ENCODE peak calls at places on chromosomes 1 and 21, in six cellular contexts. One of them, this sample, is unnamed.

GRCh38 chr1:156154317-156154749 is 948 bp downstream of the SEMA4A start:
- DNase-seq in cardiac muscle cell: no peak
- DNase-seq in SJSA1: no peak
- DNase-seq in WERI-Rb-1: no peak
- DNase-seq in HAP-1: no peak
- DNase-seq in MM.1S: peak; percentile 95
- DNase-seq in this sample: no peak

GRCh38 chr1:21302747-21303715 is 12.8 kb upstream of the ECE1 start:
- DNase-seq in cardiac muscle cell: peak; percentile 83
- DNase-seq in SJSA1: peak; percentile 61
- DNase-seq in WERI-Rb-1: peak; percentile 20
- DNase-seq in HAP-1: no peak
- DNase-seq in MM.1S: no peak
- DNase-seq in this sample: peak; percentile 67

GRCh38 chr1:231126181-231126580 is 35.7 kb upstream of the TRIM67 start:
- DNase-seq in cardiac muscle cell: no peak
- DNase-seq in SJSA1: no peak
- DNase-seq in WERI-Rb-1: no peak
- DNase-seq in HAP-1: no peak
- DNase-seq in MM.1S: no peak
- DNase-seq in this sample: no peak

GRCh38 chr1:225242611-225243010 is 185.2 kb downstream of the LBR start:
- DNase-seq in cardiac muscle cell: no peak
- DNase-seq in SJSA1: no peak
- DNase-seq in WERI-Rb-1: no peak
- DNase-seq in HAP-1: no peak
- DNase-seq in MM.1S: no peak
- DNase-seq in this sample: no peak

GRCh38 chr1:116258668-116259419 is 114.2 kb upstream of the ATP1A1 start:
- DNase-seq in cardiac muscle cell: no peak
- DNase-seq in SJSA1: no peak
- DNase-seq in WERI-Rb-1: no peak
- DNase-seq in HAP-1: no peak
- DNase-seq in MM.1S: no peak
- DNase-seq in this sample: no peak

GRCh38 chr1:202234331-202235002 is 40.9 kb downstream of the LGR6 start:
- DNase-seq in cardiac muscle cell: no peak
- DNase-seq in SJSA1: peak; percentile 73
- DNase-seq in WERI-Rb-1: no peak
- DNase-seq in HAP-1: no peak
- DNase-seq in MM.1S: no peak
- DNase-seq in this sample: peak; percentile 50

GRCh38 chr1:110200190-110200589 is 9.9 kb upstream of the KCNC4 start:
- DNase-seq in cardiac muscle cell: no peak
- DNase-seq in SJSA1: no peak
- DNase-seq in WERI-Rb-1: no peak
- DNase-seq in HAP-1: no peak
- DNase-seq in MM.1S: no peak
- DNase-seq in this sample: no peak

GRCh38 chr1:20202166-20202565 is 15.8 kb upstream of the PLA2G2C start:
- DNase-seq in cardiac muscle cell: no peak
- DNase-seq in SJSA1: no peak
- DNase-seq in WERI-Rb-1: no peak
- DNase-seq in HAP-1: no peak
- DNase-seq in MM.1S: no peak
- DNase-seq in this sample: no peak

GRCh38 chr1:114352797-114353196 is 158.2 kb downstream of the TRIM33 start:
- DNase-seq in cardiac muscle cell: peak; percentile 69
- DNase-seq in SJSA1: no peak
- DNase-seq in WERI-Rb-1: peak; percentile 89
- DNase-seq in HAP-1: no peak
- DNase-seq in MM.1S: no peak
- DNase-seq in this sample: no peak

GRCh38 chr1:218754477-218754876 is 409.3 kb downstream of the TGFB2 start:
- DNase-seq in cardiac muscle cell: no peak
- DNase-seq in SJSA1: no peak
- DNase-seq in WERI-Rb-1: no peak
- DNase-seq in HAP-1: no peak
- DNase-seq in MM.1S: peak; percentile 16
- DNase-seq in this sample: no peak

GRCh38 chr1:63949965-63950364 is 176.1 kb downstream of the ROR1 start:
- DNase-seq in cardiac muscle cell: peak; percentile 63
- DNase-seq in SJSA1: no peak
- DNase-seq in WERI-Rb-1: no peak
- DNase-seq in HAP-1: no peak
- DNase-seq in MM.1S: no peak
- DNase-seq in this sample: peak; percentile 79

GRCh38 chr1:166999090-166999489 is 10.0 kb downstream of the MAEL start:
- DNase-seq in cardiac muscle cell: peak; percentile 42
- DNase-seq in SJSA1: no peak
- DNase-seq in WERI-Rb-1: no peak
- DNase-seq in HAP-1: no peak
- DNase-seq in MM.1S: no peak
- DNase-seq in this sample: no peak

GRCh38 chr1:155327981-155328380 is 7.3 kb downstream of the RUSC1 start:
- DNase-seq in cardiac muscle cell: no peak
- DNase-seq in SJSA1: no peak
- DNase-seq in WERI-Rb-1: no peak
- DNase-seq in HAP-1: no peak
- DNase-seq in MM.1S: no peak
- DNase-seq in this sample: no peak

GRCh38 chr1:32946413-32946812 is 18.2 kb downstream of the RNF19B start:
- DNase-seq in cardiac muscle cell: no peak
- DNase-seq in SJSA1: no peak
- DNase-seq in WERI-Rb-1: no peak
- DNase-seq in HAP-1: peak; percentile 24
- DNase-seq in MM.1S: no peak
- DNase-seq in this sample: no peak

GRCh38 chr1:178465011-178465410 is 31.8 kb downstream of the CLEC20A start:
- DNase-seq in cardiac muscle cell: peak; percentile 34
- DNase-seq in SJSA1: no peak
- DNase-seq in WERI-Rb-1: no peak
- DNase-seq in HAP-1: no peak
- DNase-seq in MM.1S: no peak
- DNase-seq in this sample: peak; percentile 75

GRCh38 chr1:90114521-90115141 is 119.7 kb downstream of the ZNF326 start:
- DNase-seq in cardiac muscle cell: peak; percentile 65
- DNase-seq in SJSA1: peak; percentile 30
- DNase-seq in WERI-Rb-1: no peak
- DNase-seq in HAP-1: peak; percentile 65
- DNase-seq in MM.1S: peak; percentile 62
- DNase-seq in this sample: peak; percentile 82

GRCh38 chr1:201252833-201253810 is 30.2 kb upstream of the PKP1 start:
- DNase-seq in cardiac muscle cell: no peak
- DNase-seq in SJSA1: no peak
- DNase-seq in WERI-Rb-1: peak; percentile 83
- DNase-seq in HAP-1: no peak
- DNase-seq in MM.1S: peak; percentile 3
- DNase-seq in this sample: no peak

GRCh38 chr1:203592728-203593127 is 33.9 kb upstream of the ATP2B4 start:
- DNase-seq in cardiac muscle cell: peak; percentile 92
- DNase-seq in SJSA1: no peak
- DNase-seq in WERI-Rb-1: no peak
- DNase-seq in HAP-1: no peak
- DNase-seq in MM.1S: no peak
- DNase-seq in this sample: no peak

GRCh38 chr1:9292361-9293240 is at the start of gene SPSB1:
- DNase-seq in cardiac muscle cell: peak; percentile 88
- DNase-seq in SJSA1: peak; percentile 46
- DNase-seq in WERI-Rb-1: peak; percentile 69
- DNase-seq in HAP-1: peak; percentile 73
- DNase-seq in MM.1S: peak; percentile 71
- DNase-seq in this sample: peak; percentile 91

GRCh38 chr1:152728986-152729385 is 21.0 kb downstream of the LCE4A start:
- DNase-seq in cardiac muscle cell: no peak
- DNase-seq in SJSA1: no peak
- DNase-seq in WERI-Rb-1: no peak
- DNase-seq in HAP-1: no peak
- DNase-seq in MM.1S: no peak
- DNase-seq in this sample: no peak
- H3K9me3 ChIP-seq in cardiac muscle cell: no peaks in the 10 kb centered on the region
- H3K9me3 ChIP-seq in SJSA1: no peaks in the 10 kb centered on the region
- H3K9me3 ChIP-seq in WERI-Rb-1: peaks cover 2% of the 10 kb centered on the region
- H3K9me3 ChIP-seq in HAP-1: no peaks in the 10 kb centered on the region
- H3K9me3 ChIP-seq in MM.1S: no peaks in the 10 kb centered on the region
- H3K9me3 ChIP-seq in this sample: no peaks in the 10 kb centered on the region

GRCh38 chr21:36873511-36873910 is 93.0 kb downstream of the HLCS start:
- DNase-seq in cardiac muscle cell: no peak
- DNase-seq in SJSA1: no peak
- DNase-seq in WERI-Rb-1: no peak
- DNase-seq in HAP-1: no peak
- DNase-seq in MM.1S: no peak
- DNase-seq in this sample: no peak

GRCh38 chr21:36881223-36881622 is 85.2 kb downstream of the HLCS start:
- DNase-seq in cardiac muscle cell: peak; percentile 31
- DNase-seq in SJSA1: peak; percentile 95
- DNase-seq in WERI-Rb-1: no peak
- DNase-seq in HAP-1: no peak
- DNase-seq in MM.1S: no peak
- DNase-seq in this sample: peak; percentile 68

GRCh38 chr21:36874665-36875064 is 91.8 kb downstream of the HLCS start:
- DNase-seq in cardiac muscle cell: no peak
- DNase-seq in SJSA1: no peak
- DNase-seq in WERI-Rb-1: no peak
- DNase-seq in HAP-1: no peak
- DNase-seq in MM.1S: no peak
- DNase-seq in this sample: no peak

GRCh38 chr21:36879827-36880226 is 86.6 kb downstream of the HLCS start:
- DNase-seq in cardiac muscle cell: no peak
- DNase-seq in SJSA1: no peak
- DNase-seq in WERI-Rb-1: no peak
- DNase-seq in HAP-1: no peak
- DNase-seq in MM.1S: no peak
- DNase-seq in this sample: no peak

GRCh38 chr21:36877741-36878140 is 88.7 kb downstream of the HLCS start:
- DNase-seq in cardiac muscle cell: no peak
- DNase-seq in SJSA1: no peak
- DNase-seq in WERI-Rb-1: no peak
- DNase-seq in HAP-1: no peak
- DNase-seq in MM.1S: no peak
- DNase-seq in this sample: no peak
- H3K36me3 ChIP-seq in cardiac muscle cell: no peaks in the 10 kb centered on the region
- H3K36me3 ChIP-seq in SJSA1: peaks cover 8% of the 10 kb centered on the region
- H3K36me3 ChIP-seq in WERI-Rb-1: peaks cover 2% of the 10 kb centered on the region
- H3K36me3 ChIP-seq in HAP-1: no peaks in the 10 kb centered on the region
- H3K36me3 ChIP-seq in MM.1S: no peaks in the 10 kb centered on the region
- H3K36me3 ChIP-seq in this sample: no peaks in the 10 kb centered on the region

GRCh38 chr1:77179632-77180031 is 39.6 kb downstream of the PIGK start:
- DNase-seq in cardiac muscle cell: no peak
- DNase-seq in SJSA1: no peak
- DNase-seq in WERI-Rb-1: no peak
- DNase-seq in HAP-1: no peak
- DNase-seq in MM.1S: no peak
- DNase-seq in this sample: no peak
- H3K9me3 ChIP-seq in cardiac muscle cell: no peaks in the 10 kb centered on the region
- H3K9me3 ChIP-seq in SJSA1: peaks cover 5% of the 10 kb centered on the region
- H3K9me3 ChIP-seq in WERI-Rb-1: peaks cover 16% of the 10 kb centered on the region
- H3K9me3 ChIP-seq in HAP-1: peaks cover 5% of the 10 kb centered on the region
- H3K9me3 ChIP-seq in MM.1S: no peaks in the 10 kb centered on the region
- H3K9me3 ChIP-seq in this sample: peaks cover 31% of the 10 kb centered on the region

DNA sequence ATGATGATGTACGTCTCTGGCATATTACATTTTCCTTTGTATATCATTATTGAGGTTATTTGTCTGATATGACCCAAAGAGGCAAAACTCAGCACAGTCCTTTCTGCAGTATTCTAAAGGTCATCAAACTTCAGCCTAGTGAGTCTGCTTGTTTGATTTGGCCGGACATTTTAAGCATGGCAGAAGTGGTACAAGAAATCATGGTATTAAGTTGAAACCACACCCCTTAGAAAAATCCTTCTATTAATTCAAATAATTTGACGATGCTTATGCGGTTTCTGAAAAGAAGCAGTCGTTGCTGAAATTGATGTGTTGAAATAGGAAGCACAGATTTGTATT is 5.1 kb downstream of the ETS2 start:
- DNase-seq in cardiac muscle cell: no peak
- DNase-seq in SJSA1: no peak
- DNase-seq in WERI-Rb-1: no peak
- DNase-seq in HAP-1: no peak
- DNase-seq in MM.1S: no peak
- DNase-seq in this sample: no peak
- H3K36me3 ChIP-seq in cardiac muscle cell: peaks cover 24% of the 10 kb centered on the region
- H3K36me3 ChIP-seq in SJSA1: peaks cover 88% of the 10 kb centered on the region
- H3K36me3 ChIP-seq in WERI-Rb-1: peaks cover 37% of the 10 kb centered on the region
- H3K36me3 ChIP-seq in HAP-1: peaks cover 43% of the 10 kb centered on the region
- H3K36me3 ChIP-seq in MM.1S: no peaks in the 10 kb centered on the region
- H3K36me3 ChIP-seq in this sample: peaks cover 39% of the 10 kb centered on the region

GRCh38 chr1:54956726-54957125 is 23.7 kb upstream of the TMEM61 start:
- DNase-seq in cardiac muscle cell: no peak
- DNase-seq in SJSA1: no peak
- DNase-seq in WERI-Rb-1: no peak
- DNase-seq in HAP-1: no peak
- DNase-seq in MM.1S: no peak
- DNase-seq in this sample: no peak
- H3K9me3 ChIP-seq in cardiac muscle cell: no peaks in the 10 kb centered on the region
- H3K9me3 ChIP-seq in SJSA1: peaks cover 5% of the 10 kb centered on the region
- H3K9me3 ChIP-seq in WERI-Rb-1: peaks cover 4% of the 10 kb centered on the region
- H3K9me3 ChIP-seq in HAP-1: peaks cover 4% of the 10 kb centered on the region
- H3K9me3 ChIP-seq in MM.1S: no peaks in the 10 kb centered on the region
- H3K9me3 ChIP-seq in this sample: peaks cover 25% of the 10 kb centered on the region

DNA sequence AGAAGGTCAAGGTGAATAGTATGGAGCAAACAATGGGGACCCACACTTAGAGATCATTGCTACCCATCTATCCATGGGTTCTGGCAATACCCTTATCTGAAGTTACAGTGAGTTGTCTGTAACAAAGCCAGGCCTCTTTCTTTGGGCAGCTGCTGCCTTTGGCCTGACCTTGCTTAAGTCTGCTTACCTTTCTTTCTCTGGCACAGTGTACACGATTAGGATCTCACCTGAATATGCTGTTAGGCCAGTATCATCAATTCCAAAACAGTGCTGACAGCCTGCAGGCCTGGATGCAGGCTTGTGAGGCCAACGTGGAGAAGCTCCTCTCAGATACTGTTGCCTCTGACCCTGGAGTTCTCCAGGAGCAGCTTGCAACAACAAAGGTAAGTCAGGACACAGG is 132.9 kb upstream of the BMP8A start:
- DNase-seq in cardiac muscle cell: no peak
- DNase-seq in SJSA1: no peak
- DNase-seq in WERI-Rb-1: no peak
- DNase-seq in HAP-1: no peak
- DNase-seq in MM.1S: no peak
- DNase-seq in this sample: no peak
- H3K36me3 ChIP-seq in cardiac muscle cell: peaks cover 93% of the 10 kb centered on the region
- H3K36me3 ChIP-seq in SJSA1: peaks cover 91% of the 10 kb centered on the region
- H3K36me3 ChIP-seq in WERI-Rb-1: peaks cover 87% of the 10 kb centered on the region
- H3K36me3 ChIP-seq in HAP-1: no peaks in the 10 kb centered on the region
- H3K36me3 ChIP-seq in MM.1S: peaks cover 34% of the 10 kb centered on the region
- H3K36me3 ChIP-seq in this sample: peaks cover 85% of the 10 kb centered on the region

GRCh38 chr1:152566681-152567080 is at the start of gene LCE3E:
- DNase-seq in cardiac muscle cell: no peak
- DNase-seq in SJSA1: no peak
- DNase-seq in WERI-Rb-1: no peak
- DNase-seq in HAP-1: no peak
- DNase-seq in MM.1S: no peak
- DNase-seq in this sample: no peak
- H3K9me3 ChIP-seq in cardiac muscle cell: no peaks in the 10 kb centered on the region
- H3K9me3 ChIP-seq in SJSA1: no peaks in the 10 kb centered on the region
- H3K9me3 ChIP-seq in WERI-Rb-1: no peaks in the 10 kb centered on the region
- H3K9me3 ChIP-seq in HAP-1: no peaks in the 10 kb centered on the region
- H3K9me3 ChIP-seq in MM.1S: no peaks in the 10 kb centered on the region
- H3K9me3 ChIP-seq in this sample: peaks cover 26% of the 10 kb centered on the region

This sample was measured in adipocyte.